ENCODE peak calls at places on chromosomes 5 and 9, in six cellular contexts. One of them, this sample, is unnamed.

GRCh38 chr5:167790462-167791260 is 500.8 kb upstream of the WWC1 start:
- DNase-seq in neuronal stem cell: no peak
- DNase-seq in H9: no peak
- DNase-seq in H1: no peak
- DNase-seq in mesenchymal stem cell: no peak
- DNase-seq in trophoblast cell: no peak
- DNase-seq in this sample: peak; percentile 25

GRCh38 chr5:154196955-154197652 is 6.6 kb downstream of the GALNT10 start:
- DNase-seq in neuronal stem cell: no peak
- DNase-seq in H9: no peak
- DNase-seq in H1: no peak
- DNase-seq in mesenchymal stem cell: peak; percentile 76
- DNase-seq in trophoblast cell: peak; percentile 62
- DNase-seq in this sample: peak; percentile 87

GRCh38 chr5:111764019-111764418 is 7.0 kb upstream of the NREP start:
- DNase-seq in neuronal stem cell: no peak
- DNase-seq in H9: no peak
- DNase-seq in H1: no peak
- DNase-seq in mesenchymal stem cell: no peak
- DNase-seq in trophoblast cell: no peak
- DNase-seq in this sample: no peak

GRCh38 chr9:127931092-127931881 is 710 bp upstream of the PIP5KL1 start:
- DNase-seq in neuronal stem cell: no peak
- DNase-seq in H9: peak; percentile 58
- DNase-seq in H1: no peak
- DNase-seq in mesenchymal stem cell: peak; percentile 93
- DNase-seq in trophoblast cell: peak; percentile 68
- DNase-seq in this sample: peak; percentile 74

GRCh38 chr9:135086597-135087488 is 625 bp upstream of the OLFM1 start:
- DNase-seq in neuronal stem cell: no peak
- DNase-seq in H9: peak; percentile 55
- DNase-seq in H1: no peak
- DNase-seq in mesenchymal stem cell: no peak
- DNase-seq in trophoblast cell: no peak
- DNase-seq in this sample: no peak

GRCh38 chr9:111414406-111414805 is 69.8 kb downstream of the ECPAS start:
- DNase-seq in neuronal stem cell: no peak
- DNase-seq in H9: no peak
- DNase-seq in H1: no peak
- DNase-seq in mesenchymal stem cell: no peak
- DNase-seq in trophoblast cell: no peak
- DNase-seq in this sample: no peak

GRCh38 chr9:34380034-34380510 is 3.4 kb upstream of the MYORG start:
- DNase-seq in neuronal stem cell: peak; percentile 29
- DNase-seq in H9: peak; percentile 47
- DNase-seq in H1: no peak
- DNase-seq in mesenchymal stem cell: peak; percentile 39
- DNase-seq in trophoblast cell: no peak
- DNase-seq in this sample: no peak

GRCh38 chr9:135488527-135488926 is 8.9 kb downstream of the PPP1R26 start:
- DNase-seq in neuronal stem cell: no peak
- DNase-seq in H9: no peak
- DNase-seq in H1: no peak
- DNase-seq in mesenchymal stem cell: no peak
- DNase-seq in trophoblast cell: no peak
- DNase-seq in this sample: no peak

GRCh38 chr9:70601000-70601929 is 186.8 kb upstream of the KLF9 start:
- DNase-seq in neuronal stem cell: no peak
- DNase-seq in H9: no peak
- DNase-seq in H1: no peak
- DNase-seq in mesenchymal stem cell: peak; percentile 100
- DNase-seq in trophoblast cell: no peak
- DNase-seq in this sample: peak; percentile 100

GRCh38 chr5:74017786-74018211 is 391.8 kb downstream of the ARHGEF28 start:
- DNase-seq in neuronal stem cell: no peak
- DNase-seq in H9: no peak
- DNase-seq in H1: no peak
- DNase-seq in mesenchymal stem cell: peak; percentile 51
- DNase-seq in trophoblast cell: peak; percentile 90
- DNase-seq in this sample: peak; percentile 47

GRCh38 chr9:73156593-73157187 is 5.0 kb downstream of the ANXA1 start:
- DNase-seq in neuronal stem cell: no peak
- DNase-seq in H9: no peak
- DNase-seq in H1: no peak
- DNase-seq in mesenchymal stem cell: no peak
- DNase-seq in trophoblast cell: no peak
- DNase-seq in this sample: no peak

GRCh38 chr5:154505567-154505966 is 27.5 kb upstream of the HAND1 start:
- DNase-seq in neuronal stem cell: no peak
- DNase-seq in H9: peak; percentile 65
- DNase-seq in H1: no peak
- DNase-seq in mesenchymal stem cell: no peak
- DNase-seq in trophoblast cell: no peak
- DNase-seq in this sample: no peak

GRCh38 chr5:98775962-98776687 is 2.7 kb downstream of the RGMB start:
- DNase-seq in neuronal stem cell: no peak
- DNase-seq in H9: no peak
- DNase-seq in H1: no peak
- DNase-seq in mesenchymal stem cell: peak; percentile 57
- DNase-seq in trophoblast cell: peak; percentile 2
- DNase-seq in this sample: peak; percentile 81

GRCh38 chr9:13568446-13568845 is 289.0 kb upstream of the MPDZ start:
- DNase-seq in neuronal stem cell: no peak
- DNase-seq in H9: no peak
- DNase-seq in H1: no peak
- DNase-seq in mesenchymal stem cell: peak; percentile 33
- DNase-seq in trophoblast cell: no peak
- DNase-seq in this sample: no peak

GRCh38 chr5:3261081-3261480 is 334.6 kb upstream of the IRX1 start:
- DNase-seq in neuronal stem cell: no peak
- DNase-seq in H9: no peak
- DNase-seq in H1: no peak
- DNase-seq in mesenchymal stem cell: no peak
- DNase-seq in trophoblast cell: no peak
- DNase-seq in this sample: no peak

GRCh38 chr5:10649518-10650410 is 85.9 kb downstream of the ANKRD33B start:
- DNase-seq in neuronal stem cell: no peak
- DNase-seq in H9: peak; percentile 90
- DNase-seq in H1: no peak
- DNase-seq in mesenchymal stem cell: no peak
- DNase-seq in trophoblast cell: peak; percentile 20
- DNase-seq in this sample: no peak

GRCh38 chr5:87827561-87827960 is 414.8 kb upstream of the CCNH start:
- DNase-seq in neuronal stem cell: no peak
- DNase-seq in H9: no peak
- DNase-seq in H1: no peak
- DNase-seq in mesenchymal stem cell: peak; percentile 78
- DNase-seq in trophoblast cell: no peak
- DNase-seq in this sample: no peak

GRCh38 chr5:41410307-41410706 is 100.1 kb downstream of the PLCXD3 start:
- DNase-seq in neuronal stem cell: no peak
- DNase-seq in H9: no peak
- DNase-seq in H1: no peak
- DNase-seq in mesenchymal stem cell: no peak
- DNase-seq in trophoblast cell: no peak
- DNase-seq in this sample: no peak

DNA sequence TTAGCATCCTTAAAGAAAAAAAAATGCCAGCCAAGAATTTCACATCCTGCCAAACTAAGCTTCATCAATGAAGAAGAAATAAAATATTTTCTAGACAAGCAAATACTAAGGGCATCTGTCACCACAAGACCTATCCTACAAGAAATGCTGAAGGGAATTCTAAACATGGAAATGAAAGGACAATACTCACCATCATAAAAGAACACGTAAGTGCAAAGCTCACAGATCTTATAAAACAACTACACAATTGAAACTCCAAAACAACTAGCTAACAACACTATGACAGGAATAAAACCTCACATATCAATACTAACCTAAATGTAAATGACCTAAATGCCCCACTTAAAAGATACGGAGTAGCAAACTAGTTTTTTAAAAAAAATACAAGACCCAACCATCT is 71.4 kb downstream of the TTC39B start:
- DNase-seq in neuronal stem cell: no peak
- DNase-seq in H9: no peak
- DNase-seq in H1: no peak
- DNase-seq in mesenchymal stem cell: no peak
- DNase-seq in trophoblast cell: no peak
- DNase-seq in this sample: no peak
- H3K14ac ChIP-seq in neuronal stem cell: no peak overlapping the region
- H3K14ac ChIP-seq in H9: no peak overlapping the region
- H3K14ac ChIP-seq in H1: no peak overlapping the region
- H3K14ac ChIP-seq in mesenchymal stem cell: no peak overlapping the region
- H3K14ac ChIP-seq in trophoblast cell: no peak overlapping the region
- H3K14ac ChIP-seq in this sample: no peak overlapping the region

DNA sequence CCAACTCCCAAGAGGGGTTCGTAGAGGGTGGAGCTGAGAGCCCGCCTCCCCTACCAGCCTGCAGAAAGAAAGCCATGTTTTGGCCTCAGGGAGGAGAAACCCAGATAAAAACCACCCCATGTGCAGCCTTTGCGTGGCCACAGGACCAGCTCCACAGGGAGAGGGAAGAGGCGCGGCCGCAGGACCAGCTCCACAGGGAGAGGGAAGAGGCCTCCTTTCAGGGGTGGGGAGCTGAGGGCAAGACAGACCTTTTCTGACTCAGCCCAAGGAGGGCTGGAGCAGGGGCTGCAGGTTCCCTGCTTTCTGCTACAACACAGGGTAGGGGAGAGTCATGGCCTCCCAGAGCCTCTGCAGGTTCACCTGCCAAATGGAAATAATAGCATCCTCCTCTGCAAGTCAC is 37.6 kb upstream of the KCNMB1 start:
- DNase-seq in neuronal stem cell: no peak
- DNase-seq in H9: no peak
- DNase-seq in H1: no peak
- DNase-seq in mesenchymal stem cell: no peak
- DNase-seq in trophoblast cell: no peak
- DNase-seq in this sample: no peak
- H3K14ac ChIP-seq in neuronal stem cell: no peak overlapping the region
- H3K14ac ChIP-seq in H9: no peak overlapping the region
- H3K14ac ChIP-seq in H1: no peak overlapping the region
- H3K14ac ChIP-seq in mesenchymal stem cell: no peak overlapping the region
- H3K14ac ChIP-seq in trophoblast cell: no peak overlapping the region
- H3K14ac ChIP-seq in this sample: no peak overlapping the region

GRCh38 chr9:123416171-123416570 is 60.2 kb downstream of the CRB2 start:
- DNase-seq in neuronal stem cell: no peak
- DNase-seq in H9: no peak
- DNase-seq in H1: no peak
- DNase-seq in mesenchymal stem cell: no peak
- DNase-seq in trophoblast cell: no peak
- DNase-seq in this sample: no peak

GRCh38 chr9:123419091-123419490 is 63.1 kb downstream of the CRB2 start:
- DNase-seq in neuronal stem cell: no peak
- DNase-seq in H9: no peak
- DNase-seq in H1: no peak
- DNase-seq in mesenchymal stem cell: no peak
- DNase-seq in trophoblast cell: no peak
- DNase-seq in this sample: no peak

GRCh38 chr9:123418506-123418905 is 62.5 kb downstream of the CRB2 start:
- DNase-seq in neuronal stem cell: no peak
- DNase-seq in H9: no peak
- DNase-seq in H1: no peak
- DNase-seq in mesenchymal stem cell: no peak
- DNase-seq in trophoblast cell: no peak
- DNase-seq in this sample: no peak

GRCh38 chr9:123418052-123418430 is 62.0 kb downstream of the CRB2 start:
- DNase-seq in neuronal stem cell: no peak
- DNase-seq in H9: no peak
- DNase-seq in H1: no peak
- DNase-seq in mesenchymal stem cell: no peak
- DNase-seq in trophoblast cell: no peak
- DNase-seq in this sample: no peak

GRCh38 chr9:123417289-123418051 is 61.5 kb downstream of the CRB2 start:
- DNase-seq in neuronal stem cell: no peak
- DNase-seq in H9: no peak
- DNase-seq in H1: no peak
- DNase-seq in mesenchymal stem cell: no peak
- DNase-seq in trophoblast cell: no peak
- DNase-seq in this sample: no peak
- H3K14ac ChIP-seq in neuronal stem cell: no peak overlapping the region
- H3K14ac ChIP-seq in H9: no peak overlapping the region
- H3K14ac ChIP-seq in H1: no peak overlapping the region
- H3K14ac ChIP-seq in mesenchymal stem cell: no peak overlapping the region
- H3K14ac ChIP-seq in trophoblast cell: no peak overlapping the region
- H3K14ac ChIP-seq in this sample: no peak overlapping the region

DNA sequence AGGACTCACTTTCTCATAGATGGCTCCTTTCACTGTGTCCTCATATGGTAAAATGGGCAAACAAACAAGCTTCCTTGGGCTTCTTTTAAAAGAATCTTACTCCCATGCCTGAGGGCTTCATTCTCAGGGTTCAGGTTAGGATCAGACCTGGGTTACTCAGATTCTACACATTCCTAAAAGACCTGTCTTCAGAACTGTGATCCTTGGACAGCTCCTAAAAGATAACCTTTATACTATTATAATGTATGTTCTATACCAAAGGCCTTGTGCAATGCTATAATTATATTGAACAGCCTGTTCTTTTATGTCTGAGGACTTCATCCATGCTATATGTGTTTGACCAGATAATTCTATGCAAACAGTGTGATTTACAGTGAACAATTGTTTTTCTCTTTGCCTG is 264.4 kb upstream of the CDH10 start:
- DNase-seq in neuronal stem cell: no peak
- DNase-seq in H9: no peak
- DNase-seq in H1: no peak
- DNase-seq in mesenchymal stem cell: no peak
- DNase-seq in trophoblast cell: no peak
- DNase-seq in this sample: no peak
- H3K14ac ChIP-seq in neuronal stem cell: no peak overlapping the region
- H3K14ac ChIP-seq in H9: no peak overlapping the region
- H3K14ac ChIP-seq in H1: no peak overlapping the region
- H3K14ac ChIP-seq in mesenchymal stem cell: no peak overlapping the region
- H3K14ac ChIP-seq in trophoblast cell: no peak overlapping the region
- H3K14ac ChIP-seq in this sample: no peak overlapping the region

This sample was measured in IMR-90.